ENCODE peak calls at places on chromosome 20, in nine cellular contexts. E is HepG2, W is stomach, L is prostate gland, N is GM23338, S is transverse colon, G is HCT116, B is SK-N-SH, V is sigmoid colon. J is an unnamed sample. For H3K4me1, the result is how much of the 10 kb centered on the place peaks cover.

GRCh38 chr20:62792182-62792939 is 3.9 kb upstream of the MRGBP start:
- DNase-seq in E (peak), W (no peak), L (no peak), N (no peak), S (no peak), G (no peak), B (no peak), V (no peak), J (no peak)

GRCh38 chr20:64142546-64142945 is 21.7 kb upstream of the MYT1 start:
- DNase-seq in E (no peak), W (no peak), L (no peak), N (no peak), S (no peak), G (no peak), B (peak), V (peak), J (no peak)

GRCh38 chr20:64111841-64112641 is 4.7 kb upstream of the NPBWR2 start:
- DNase-seq in E (no peak), W (peak), L (no peak), N (peak), S (peak), G (no peak), B (peak), V (peak), J (no peak)

GRCh38 chr20:63239431-63239830 is 3.7 kb downstream of the BIRC7 start:
- DNase-seq in E (no peak), W (no peak), L (no peak), N (no peak), S (no peak), G (no peak), B (no peak), V (no peak), J (no peak)

GRCh38 chr20:40326794-40327193 is 362.2 kb downstream of the MAFB start:
- DNase-seq in E (no peak), W (no peak), L (no peak), N (no peak), S (no peak), G (no peak), B (no peak), V (no peak), J (peak)

GRCh38 chr20:39630215-39630614 is 668.1 kb downstream of the DHX35 start:
- DNase-seq in E (no peak), W (no peak), L (no peak), N (no peak), S (no peak), G (no peak), B (peak), V (no peak), J (peak)

GRCh38 chr20:50405915-50406609 is 104.1 kb upstream of the PTPN1 start:
- DNase-seq in E (peak), W (no peak), L (no peak), N (no peak), S (no peak), G (no peak), B (no peak), V (no peak), J (no peak)

GRCh38 chr20:62387993-62388635 is 1.2 kb downstream of the RPS21 start:
- DNase-seq in E (no peak), W (no peak), L (no peak), N (no peak), S (no peak), G (no peak), B (no peak), V (no peak), J (no peak)

GRCh38 chr20:25058797-25059486 is 1.0 kb upstream of the ACSS1 start:
- DNase-seq in E (peak), W (peak), L (peak), N (peak), S (peak), G (no peak), B (peak), V (peak), J (no peak)

GRCh38 chr20:49482621-49483017 is at the start of gene KCNB1:
- DNase-seq in E (peak), W (peak), L (peak), N (peak), S (peak), G (no peak), B (peak), V (peak), J (no peak)

GRCh38 chr20:38840894-38841470 is 35.5 kb downstream of the PPP1R16B start:
- DNase-seq in E (no peak), W (no peak), L (no peak), N (no peak), S (no peak), G (no peak), B (no peak), V (no peak), J (no peak)

GRCh38 chr20:2378893-2379292 is 1.8 kb upstream of the TGM6 start:
- DNase-seq in E (no peak), W (no peak), L (no peak), N (no peak), S (no peak), G (no peak), B (no peak), V (no peak), J (no peak)

DNA sequence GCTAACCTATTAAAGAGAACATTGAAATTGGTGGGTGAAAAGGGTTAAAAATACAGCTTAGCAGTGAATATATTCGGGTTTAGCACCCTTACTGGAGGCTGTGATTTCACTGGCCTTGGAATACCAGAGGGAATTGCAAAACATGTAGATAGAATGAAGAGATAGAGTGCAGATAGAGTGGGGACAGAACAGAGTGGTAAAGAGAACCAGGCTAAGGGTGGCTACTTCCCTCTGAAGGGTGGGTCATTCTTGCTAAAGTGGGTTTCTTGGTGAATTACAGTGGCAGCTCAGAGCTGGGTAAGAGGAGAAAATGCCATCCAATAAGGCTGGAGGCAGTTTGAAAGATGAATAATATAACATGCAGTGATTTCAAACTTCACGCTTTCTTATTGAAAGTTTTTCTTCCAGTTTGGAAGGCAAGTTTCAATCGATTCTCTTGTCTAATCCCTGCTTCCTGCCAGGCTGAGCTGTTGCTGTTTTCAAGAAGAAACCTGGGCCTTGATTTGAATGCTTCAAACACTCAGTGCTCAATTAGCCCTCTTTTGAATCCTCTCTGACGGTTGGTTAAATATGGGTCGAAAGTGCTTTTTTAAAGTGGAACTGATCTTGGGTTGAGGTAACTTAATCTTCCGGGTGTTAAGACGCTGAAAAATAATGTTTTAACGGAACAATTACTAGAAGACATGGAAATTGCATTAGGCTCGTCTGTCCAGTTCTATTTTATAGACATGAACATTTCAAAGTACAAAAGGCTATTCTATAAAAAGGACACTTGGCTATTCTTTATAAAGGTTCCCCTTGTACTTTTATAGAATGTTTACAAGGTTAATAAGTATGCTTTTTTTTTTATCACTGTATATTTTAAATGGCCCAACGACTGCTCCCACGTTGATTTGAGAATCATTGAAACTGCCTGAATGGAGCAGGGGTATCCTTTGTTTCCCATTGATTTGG is 203.3 kb downstream of the BCAS1 start:
- DNase-seq in E (peak), W (no peak), L (no peak), N (peak), S (no peak), G (no peak), B (no peak), V (no peak), J (no peak)
- H3K4me1 ChIP-seq in E (half or more), W (under half), L (under half), N (half or more), S (under half), G (under half), B (under half), V (under half), J (under half)

GRCh38 chr20:44598413-44599290 is 16.3 kb downstream of the PKIG start:
- DNase-seq in E (no peak), W (no peak), L (no peak), N (no peak), S (no peak), G (no peak), B (peak), V (no peak), J (no peak)
- TF ChIP-seq POLR2AphosphoS5 in E (no peak), W (no peak), L (no peak), N (no peak), S (no peak), G (no peak), B (no peak), V (no peak), J (peak)

GRCh38 chr20:48166082-48166835 is 381.0 kb upstream of the SULF2 start:
- DNase-seq in E (no peak), W (no peak), L (no peak), N (no peak), S (no peak), G (no peak), B (no peak), V (no peak), J (no peak)

GRCh38 chr20:48170625-48171024 is 385.3 kb upstream of the SULF2 start:
- DNase-seq in E (no peak), W (no peak), L (no peak), N (no peak), S (no peak), G (no peak), B (no peak), V (no peak), J (no peak)

GRCh38 chr20:48171626-48172025 is 386.3 kb upstream of the SULF2 start:
- DNase-seq in E (no peak), W (no peak), L (no peak), N (no peak), S (no peak), G (no peak), B (no peak), V (no peak), J (no peak)

GRCh38 chr20:48171071-48171470 is 385.8 kb upstream of the SULF2 start:
- DNase-seq in E (no peak), W (no peak), L (no peak), N (no peak), S (no peak), G (no peak), B (no peak), V (no peak), J (no peak)

DNA sequence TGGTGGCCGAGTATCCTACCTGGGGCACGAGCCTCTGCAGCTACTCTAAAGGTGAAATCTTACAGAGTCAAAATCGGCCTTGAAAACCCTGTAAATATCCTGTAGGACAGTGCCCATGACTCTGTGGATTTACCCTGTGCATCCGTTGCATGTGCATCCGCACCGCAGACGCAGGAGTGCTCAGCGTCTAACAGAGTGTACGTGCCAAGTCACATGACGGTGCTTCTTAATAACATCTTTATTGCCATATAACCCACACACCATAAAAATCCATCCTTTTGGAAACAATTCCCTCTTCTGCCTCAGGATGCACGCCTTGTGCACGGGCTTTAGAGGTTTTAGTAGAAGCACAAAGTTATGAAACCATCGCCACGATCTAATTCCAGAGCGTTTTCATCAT is 384.4 kb upstream of the SULF2 start:
- DNase-seq in E (no peak), W (no peak), L (peak), N (no peak), S (no peak), G (no peak), B (no peak), V (no peak), J (no peak)
- H3K4me1 ChIP-seq in E (under half), W (under half), L (under half), N (under half), S (under half), G (under half), B (under half), V (under half), J (under half)

GRCh38 chr20:5264807-5265206 is 51.9 kb downstream of the PROKR2 start:
- DNase-seq in E (no peak), W (no peak), L (no peak), N (no peak), S (no peak), G (no peak), B (no peak), V (no peak), J (no peak)
- TF ChIP-seq POLR2AphosphoS5 in E (no peak), W (no peak), L (no peak), N (no peak), S (no peak), G (no peak), B (no peak), V (no peak), J (no peak)

GRCh38 chr20:57389695-57390603 is 1.2 kb upstream of the RBM38 start:
- DNase-seq in E (no peak), W (no peak), L (no peak), N (peak), S (peak), G (no peak), B (no peak), V (peak), J (no peak)

GRCh38 chr20:57392130-57392445 is 892 bp downstream of the RBM38 start:
- DNase-seq in E (no peak), W (no peak), L (no peak), N (no peak), S (no peak), G (no peak), B (no peak), V (peak), J (no peak)

GRCh38 chr20:57388953-57389694 is 2.1 kb upstream of the RBM38 start:
- DNase-seq in E (peak), W (peak), L (peak), N (peak), S (peak), G (peak), B (no peak), V (peak), J (no peak)

GRCh38 chr20:57391439-57392129 is 388 bp downstream of the RBM38 start:
- DNase-seq in E (no peak), W (peak), L (no peak), N (peak), S (peak), G (no peak), B (peak), V (peak), J (no peak)

DNA sequence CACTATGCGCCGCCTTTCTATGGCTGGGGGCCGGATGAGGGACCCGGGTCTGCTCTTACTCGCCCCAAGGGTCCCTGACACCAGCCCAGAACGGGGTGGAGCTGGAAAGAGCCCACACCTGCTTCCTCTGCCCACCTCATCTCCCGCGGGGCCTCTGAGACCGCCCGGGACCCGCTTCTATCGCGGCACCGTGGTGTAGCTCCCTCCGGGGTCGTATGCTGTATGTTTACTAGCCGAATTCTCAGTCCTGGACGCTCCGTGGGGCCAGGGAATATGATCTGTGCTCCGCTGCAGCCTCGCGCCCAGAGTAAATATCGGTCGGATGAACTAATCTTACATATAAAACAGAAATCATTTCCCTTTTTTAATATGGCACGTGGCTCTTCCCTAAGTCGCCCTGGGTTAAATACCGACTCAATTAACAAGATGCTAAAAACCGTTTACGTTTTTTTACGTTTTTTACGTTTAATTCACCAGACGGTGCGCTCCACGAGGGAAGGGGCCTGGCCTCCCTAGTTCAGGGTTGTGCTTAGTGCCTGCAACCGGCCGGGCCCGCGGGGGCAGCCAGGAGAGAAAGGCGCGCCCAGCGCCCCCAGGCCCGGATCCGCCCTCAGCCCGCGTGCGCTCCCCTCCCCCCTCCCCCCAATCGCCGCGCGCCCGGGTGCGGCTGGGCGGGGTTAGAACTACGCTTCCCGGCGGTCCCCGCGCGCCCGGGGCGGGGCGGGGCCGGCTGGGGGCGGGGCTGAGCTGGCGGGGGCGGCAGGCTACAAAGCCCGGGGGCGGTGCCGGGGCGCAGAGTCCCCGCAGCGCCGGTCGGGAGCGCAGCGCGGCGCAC is at the start of gene RBM38:
- DNase-seq in E (peak), W (peak), L (no peak), N (peak), S (peak), G (peak), B (peak), V (peak), J (no peak)
- H3K4me1 ChIP-seq in E (under half), W (under half), L (under half), N (under half), S (under half), G (under half), B (under half), V (half or more), J (half or more)

J was measured in esophagus muscularis mucosa.